ENCODE peak calls at places on chromosomes 13 and 19, in eight cellular contexts. Z, I, H, B, R, O, Y and C are unnamed samples.
A peak's percentile ranks its signal among the peaks of the same experiment; 100 is the strongest.

GRCh38 chr19:33490041-33490451 is 31.5 kb downstream of the PEPD start:
- DNase-seq in Z (no peak), I (no peak), H (no peak), B (no peak), R (peak; percentile 34), O (no peak), Y (no peak), C (no peak)

GRCh38 chr19:57512845-57513244 is 13.1 kb downstream of the ZNF773 start:
- DNase-seq in Z (peak; percentile 49), I (no peak), H (no peak), B (no peak), R (no peak), O (no peak), Y (peak; percentile 12), C (no peak)

GRCh38 chr13:77985866-77986636 is 67.4 kb upstream of the EDNRB start:
- DNase-seq in Z (no peak), I (no peak), H (no peak), B (no peak), R (no peak), O (no peak), Y (no peak), C (no peak)

GRCh38 chr13:43058318-43058674 is 34.9 kb downstream of the DNAJC15 start:
- DNase-seq in Z (peak; percentile 69), I (no peak), H (no peak), B (peak; percentile 92), R (no peak), O (no peak), Y (no peak), C (peak; percentile 81)

GRCh38 chr19:38152461-38153379 is 71.3 kb downstream of the DPF1 start:
- DNase-seq in Z (peak; percentile 86), I (peak; percentile 41), H (no peak), B (peak; percentile 63), R (no peak), O (no peak), Y (peak; percentile 55), C (no peak)

GRCh38 chr19:35265126-35265995 is 3.4 kb upstream of the USF2 start:
- DNase-seq in Z (no peak), I (no peak), H (no peak), B (peak; percentile 22), R (peak; percentile 24), O (no peak), Y (no peak), C (no peak)

GRCh38 chr13:49410006-49410405 is 33.9 kb downstream of the CAB39L start:
- DNase-seq in Z (no peak), I (no peak), H (no peak), B (no peak), R (no peak), O (no peak), Y (no peak), C (no peak)

GRCh38 chr13:99542788-99543406 is 41.6 kb downstream of the TM9SF2 start:
- DNase-seq in Z (no peak), I (no peak), H (no peak), B (no peak), R (no peak), O (no peak), Y (no peak), C (no peak)

GRCh38 chr19:20182232-20182785 is 15.3 kb downstream of the ZNF486 start:
- DNase-seq in Z (no peak), I (no peak), H (no peak), B (no peak), R (no peak), O (no peak), Y (no peak), C (no peak)

GRCh38 chr13:107203146-107203847 is 635.4 kb upstream of the ARGLU1 start:
- DNase-seq in Z (peak; percentile 9), I (no peak), H (no peak), B (peak; percentile 34), R (no peak), O (no peak), Y (no peak), C (no peak)

GRCh38 chr19:1248454-1249297 is at the start of gene MIDN:
- DNase-seq in Z (peak; percentile 86), I (peak; percentile 88), H (peak; percentile 91), B (peak; percentile 78), R (peak; percentile 92), O (peak; percentile 74), Y (no peak), C (no peak)

GRCh38 chr13:107450931-107451330 is 764.4 kb downstream of the LIG4 start:
- DNase-seq in Z (peak; percentile 99), I (no peak), H (peak; percentile 28), B (peak; percentile 56), R (no peak), O (no peak), Y (peak; percentile 98), C (peak; percentile 97)

GRCh38 chr19:44575116-44575700 is 38.2 kb upstream of the IGSF23 start:
- DNase-seq in Z (no peak), I (no peak), H (no peak), B (peak; percentile 85), R (no peak), O (no peak), Y (no peak), C (no peak)

GRCh38 chr13:114286808-114287207 is 5.4 kb downstream of the UPF3A start:
- DNase-seq in Z (peak; percentile 84), I (no peak), H (no peak), B (no peak), R (no peak), O (no peak), Y (no peak), C (no peak)

GRCh38 chr19:49014870-49015255 is 2.0 kb downstream of the LHB start:
- DNase-seq in Z (no peak), I (no peak), H (no peak), B (no peak), R (no peak), O (no peak), Y (no peak), C (no peak)

GRCh38 chr19:49017666-49018351 is 918 bp upstream of the LHB start:
- DNase-seq in Z (peak; percentile 66), I (peak; percentile 36), H (peak; percentile 62), B (peak; percentile 59), R (peak; percentile 67), O (no peak), Y (no peak), C (no peak)

GRCh38 chr19:49016067-49016839 is 638 bp downstream of the LHB start:
- DNase-seq in Z (no peak), I (no peak), H (no peak), B (no peak), R (no peak), O (no peak), Y (no peak), C (no peak)

GRCh38 chr19:49019242-49019932 is 2.5 kb upstream of the LHB start:
- DNase-seq in Z (no peak), I (peak; percentile 75), H (peak; percentile 68), B (peak; percentile 55), R (peak; percentile 92), O (peak; percentile 57), Y (no peak), C (no peak)

DNA sequence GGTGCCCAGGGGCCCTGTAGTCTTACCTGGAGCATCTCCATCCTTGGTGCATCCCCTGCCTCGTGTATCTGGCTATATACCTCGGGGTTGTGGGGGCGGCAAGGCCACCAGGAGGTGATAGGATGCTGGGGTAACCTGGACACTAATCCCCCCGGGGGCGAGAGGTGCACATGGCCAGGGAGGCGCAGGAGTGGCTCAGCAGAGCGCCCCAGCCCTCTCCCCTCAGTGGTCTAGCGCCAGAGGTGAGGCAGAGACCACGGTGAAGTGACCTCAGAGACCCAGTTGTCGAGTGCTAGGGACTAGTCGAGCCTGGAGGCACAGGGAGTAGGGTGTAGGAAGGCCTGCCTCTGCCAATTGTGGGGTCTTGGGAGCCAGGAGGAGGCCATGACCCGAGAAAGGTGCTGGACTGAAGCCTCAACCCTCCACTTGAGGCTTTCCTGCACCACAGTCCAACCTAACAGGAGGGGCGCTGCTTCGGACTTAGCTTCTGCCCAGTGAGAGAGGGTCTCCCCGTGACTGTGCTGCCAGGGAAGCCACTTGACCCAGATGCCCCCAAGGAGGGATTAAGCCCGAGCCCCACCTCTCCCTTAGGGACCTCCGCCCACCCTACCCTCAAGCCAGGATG is at the start of gene LHB:
- DNase-seq in Z (no peak), I (no peak), H (no peak), B (no peak), R (no peak), O (no peak), Y (no peak), C (no peak)
- TF ChIP-seq CTCF in Z (no peak), I (no peak), H (no peak), B (no peak), R (no peak), O (no peak), Y (no peak), C (no peak)

GRCh38 chr13:67630640-67631039 is 400.5 kb upstream of the PCDH9 start:
- DNase-seq in Z (no peak), I (no peak), H (no peak), B (no peak), R (no peak), O (no peak), Y (no peak), C (no peak)

GRCh38 chr13:67635754-67636153 is 405.6 kb upstream of the PCDH9 start:
- DNase-seq in Z (no peak), I (no peak), H (no peak), B (peak; percentile 44), R (no peak), O (no peak), Y (no peak), C (no peak)

GRCh38 chr13:67632590-67632989 is 402.5 kb upstream of the PCDH9 start:
- DNase-seq in Z (peak; percentile 20), I (no peak), H (no peak), B (no peak), R (no peak), O (no peak), Y (no peak), C (no peak)
- H3K4me3 ChIP-seq in Z (no peak overlapping the region), I (no peak overlapping the region), H (no peak overlapping the region), B (no peak overlapping the region), R (no peak overlapping the region), O (no peak overlapping the region), Y (no peak overlapping the region), C (no peak overlapping the region)

GRCh38 chr13:91368101-91368500 is 20.6 kb downstream of the MIR17HG start:
- DNase-seq in Z (no peak), I (no peak), H (no peak), B (no peak), R (no peak), O (no peak), Y (no peak), C (no peak)
- TF ChIP-seq CTCF in Z (no peak), I (no peak), H (no peak), B (no peak), R (no peak), O (no peak), Y (no peak), C (no peak)

GRCh38 chr13:91347996-91348905 is 764 bp downstream of the MIR17HG start:
- DNase-seq in Z (peak; percentile 33), I (peak; percentile 46), H (peak; percentile 53), B (no peak), R (peak; percentile 72), O (peak; percentile 31), Y (no peak), C (no peak)

GRCh38 chr13:91351123-91351522 is 3.6 kb downstream of the MIR17HG start:
- DNase-seq in Z (no peak), I (no peak), H (no peak), B (no peak), R (no peak), O (no peak), Y (no peak), C (no peak)

GRCh38 chr13:91348906-91349435 is 1.5 kb downstream of the MIR17HG start:
- DNase-seq in Z (peak; percentile 77), I (peak; percentile 95), H (peak; percentile 94), B (peak; percentile 83), R (peak; percentile 96), O (peak; percentile 83), Y (peak; percentile 52), C (peak; percentile 45)

GRCh38 chr13:91351980-91352379 is 4.5 kb downstream of the MIR17HG start:
- DNase-seq in Z (no peak), I (no peak), H (no peak), B (no peak), R (no peak), O (no peak), Y (no peak), C (no peak)

GRCh38 chr13:91349992-91350911 is 2.8 kb downstream of the MIR17HG start:
- DNase-seq in Z (no peak), I (no peak), H (no peak), B (no peak), R (no peak), O (no peak), Y (no peak), C (no peak)
- H3K4me3 ChIP-seq in Z (peak overlapping the region; percentile 99), I (no peak overlapping the region), H (peak overlapping the region; percentile 88), B (peak overlapping the region; percentile 90), R (peak overlapping the region; percentile 75), O (no peak overlapping the region), Y (peak overlapping the region; percentile 60), C (peak overlapping the region; percentile 59)